ENCODE peak calls at places on chromosomes 16 and 17, in ten cellular contexts. O is activated CD4-positive, alpha-beta T cell treated with anti-CD3 and anti-CD28 coated beads, Interleukin-2, amount 50 U/mL, for 24 hours; H is MM.1S; J is M059J; G is NCI-H446; C is AML-193; F is fibroblast of the aortic adventitia; U is neuronal stem cell; P is GM06990; Q is stimulated activated CD8-positive, alpha-beta memory T cell treated with anti-CD3 and anti-CD28 coated beads, Interleukin-7, amount 100 ng/mL, for 1 hour. N is an unnamed sample.

GRCh38 chr16:19294156-19294649 is 8.7 kb downstream of the CLEC19A start:
- DNase-seq in O (peak; percentile 21), H (peak; percentile 84), J (no peak), G (no peak), C (no peak), F (no peak), U (no peak), P (peak; percentile 43), Q (no peak), N (peak; percentile 73)

GRCh38 chr16:75309156-75309555 is 57.7 kb upstream of the BCAR1 start:
- DNase-seq in O (no peak), H (no peak), J (no peak), G (no peak), C (no peak), F (no peak), U (no peak), P (no peak), Q (no peak), N (no peak)

GRCh38 chr17:36608794-36609497 is 7.6 kb downstream of the MRM1 start:
- DNase-seq in O (no peak), H (peak; percentile 78), J (no peak), G (no peak), C (peak; percentile 35), F (peak; percentile 73), U (no peak), P (peak; percentile 52), Q (no peak), N (peak; percentile 55)

GRCh38 chr17:80964231-80964856 is 27.3 kb upstream of the CHMP6 start:
- DNase-seq in O (no peak), H (no peak), J (no peak), G (no peak), C (no peak), F (no peak), U (peak; percentile 52), P (no peak), Q (no peak), N (no peak)

GRCh38 chr17:35540589-35541404 is 3.3 kb upstream of the SLFN12L start:
- DNase-seq in O (no peak), H (peak; percentile 58), J (peak; percentile 67), G (no peak), C (peak; percentile 88), F (peak; percentile 53), U (no peak), P (peak; percentile 22), Q (no peak), N (peak; percentile 73)

GRCh38 chr17:65229596-65229995 is 92.4 kb downstream of the RGS9 start:
- DNase-seq in O (no peak), H (no peak), J (peak; percentile 66), G (no peak), C (no peak), F (no peak), U (no peak), P (no peak), Q (no peak), N (no peak)

GRCh38 chr17:77371117-77371887 is 230.5 kb downstream of the SEC14L1 start:
- DNase-seq in O (no peak), H (peak; percentile 71), J (peak; percentile 38), G (no peak), C (no peak), F (peak; percentile 67), U (no peak), P (no peak), Q (no peak), N (no peak)

GRCh38 chr17:28315846-28316705 is 2.9 kb upstream of the TMEM97 start:
- DNase-seq in O (no peak), H (no peak), J (no peak), G (no peak), C (no peak), F (no peak), U (no peak), P (no peak), Q (no peak), N (no peak)

N was measured in right cardiac atrium.